ENCODE peak calls at places on chromosomes 4 and X, in six cellular contexts. One of them, this sample, is unnamed.

GRCh38 chr4:100280807-100281206 is 90.5 kb upstream of the DDIT4L start:
- DNase-seq in H1: no peak
- DNase-seq in dorsolateral prefrontal cortex: no peak
- DNase-seq in lower leg skin: no peak
- DNase-seq in thyroid gland: no peak
- DNase-seq in foreskin fibroblast: no peak
- DNase-seq in this sample: no peak

GRCh38 chr4:163269874-163270273 is 62.5 kb downstream of the NPY1R start:
- DNase-seq in H1: no peak
- DNase-seq in dorsolateral prefrontal cortex: no peak
- DNase-seq in lower leg skin: no peak
- DNase-seq in thyroid gland: no peak
- DNase-seq in foreskin fibroblast: no peak
- DNase-seq in this sample: no peak

GRCh38 chrX:44580466-44580865 is 37.8 kb upstream of the FUNDC1 start:
- DNase-seq in H1: no peak
- DNase-seq in dorsolateral prefrontal cortex: no peak
- DNase-seq in lower leg skin: no peak
- DNase-seq in thyroid gland: no peak
- DNase-seq in foreskin fibroblast: peak; percentile 33
- DNase-seq in this sample: peak; percentile 54

GRCh38 chrX:134679644-134680043 is 21.4 kb upstream of the PLAC1 start:
- DNase-seq in H1: no peak
- DNase-seq in dorsolateral prefrontal cortex: no peak
- DNase-seq in lower leg skin: no peak
- DNase-seq in thyroid gland: no peak
- DNase-seq in foreskin fibroblast: no peak
- DNase-seq in this sample: no peak

GRCh38 chrX:16839852-16840460 is 30.2 kb downstream of the RBBP7 start:
- DNase-seq in H1: no peak
- DNase-seq in dorsolateral prefrontal cortex: peak; percentile 39
- DNase-seq in lower leg skin: no peak
- DNase-seq in thyroid gland: no peak
- DNase-seq in foreskin fibroblast: peak; percentile 80
- DNase-seq in this sample: peak; percentile 64

GRCh38 chr4:169270810-169271691 is at the start of gene SH3RF1:
- DNase-seq in H1: no peak
- DNase-seq in dorsolateral prefrontal cortex: peak; percentile 80
- DNase-seq in lower leg skin: peak; percentile 84
- DNase-seq in thyroid gland: peak; percentile 91
- DNase-seq in foreskin fibroblast: peak; percentile 97
- DNase-seq in this sample: peak; percentile 88

GRCh38 chr4:86044593-86044985 is 315.3 kb downstream of the MAPK10 start:
- DNase-seq in H1: no peak
- DNase-seq in dorsolateral prefrontal cortex: no peak
- DNase-seq in lower leg skin: no peak
- DNase-seq in thyroid gland: no peak
- DNase-seq in foreskin fibroblast: no peak
- DNase-seq in this sample: no peak

GRCh38 chr4:92497141-92497540 is 193.4 kb downstream of the GRID2 start:
- DNase-seq in H1: no peak
- DNase-seq in dorsolateral prefrontal cortex: no peak
- DNase-seq in lower leg skin: no peak
- DNase-seq in thyroid gland: no peak
- DNase-seq in foreskin fibroblast: no peak
- DNase-seq in this sample: no peak

GRCh38 chr4:155047755-155048154 is 160.7 kb upstream of the NPY2R start:
- DNase-seq in H1: no peak
- DNase-seq in dorsolateral prefrontal cortex: no peak
- DNase-seq in lower leg skin: no peak
- DNase-seq in thyroid gland: no peak
- DNase-seq in foreskin fibroblast: peak; percentile 21
- DNase-seq in this sample: no peak

GRCh38 chr4:151322565-151322964 is 2.8 kb downstream of the SH3D19 start:
- DNase-seq in H1: no peak
- DNase-seq in dorsolateral prefrontal cortex: no peak
- DNase-seq in lower leg skin: no peak
- DNase-seq in thyroid gland: peak; percentile 19
- DNase-seq in foreskin fibroblast: peak; percentile 36
- DNase-seq in this sample: no peak
- H3K4me3 ChIP-seq in H1: no peak overlapping the region
- H3K4me3 ChIP-seq in dorsolateral prefrontal cortex: no peak overlapping the region
- H3K4me3 ChIP-seq in lower leg skin: no peak overlapping the region
- H3K4me3 ChIP-seq in thyroid gland: no peak overlapping the region
- H3K4me3 ChIP-seq in foreskin fibroblast: no peak overlapping the region
- H3K4me3 ChIP-seq in this sample: no peak overlapping the region

DNA sequence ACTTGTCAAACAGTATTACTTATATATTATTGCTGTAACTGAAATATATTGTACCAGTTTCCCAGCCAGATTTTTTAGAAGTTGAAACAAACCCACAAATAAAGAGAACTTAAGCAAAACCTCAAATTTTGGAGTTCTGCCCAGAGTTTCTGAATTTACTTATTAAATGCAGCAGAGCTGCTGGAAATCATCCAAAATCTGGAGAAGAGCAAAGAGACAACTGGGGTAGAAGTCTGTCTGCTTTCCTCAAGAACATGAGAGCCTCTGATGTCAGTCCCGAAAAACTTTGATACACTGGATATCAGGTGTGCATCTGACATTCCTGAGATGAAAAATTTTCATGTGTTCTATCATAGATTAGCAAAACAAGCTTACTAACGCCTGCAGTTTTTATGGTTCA is 325.9 kb downstream of the NR3C2 start:
- DNase-seq in H1: no peak
- DNase-seq in dorsolateral prefrontal cortex: no peak
- DNase-seq in lower leg skin: no peak
- DNase-seq in thyroid gland: no peak
- DNase-seq in foreskin fibroblast: peak; percentile 77
- DNase-seq in this sample: no peak
- H3K4me3 ChIP-seq in H1: no peak overlapping the region
- H3K4me3 ChIP-seq in dorsolateral prefrontal cortex: no peak overlapping the region
- H3K4me3 ChIP-seq in lower leg skin: no peak overlapping the region
- H3K4me3 ChIP-seq in thyroid gland: no peak overlapping the region
- H3K4me3 ChIP-seq in foreskin fibroblast: no peak overlapping the region
- H3K4me3 ChIP-seq in this sample: no peak overlapping the region

DNA sequence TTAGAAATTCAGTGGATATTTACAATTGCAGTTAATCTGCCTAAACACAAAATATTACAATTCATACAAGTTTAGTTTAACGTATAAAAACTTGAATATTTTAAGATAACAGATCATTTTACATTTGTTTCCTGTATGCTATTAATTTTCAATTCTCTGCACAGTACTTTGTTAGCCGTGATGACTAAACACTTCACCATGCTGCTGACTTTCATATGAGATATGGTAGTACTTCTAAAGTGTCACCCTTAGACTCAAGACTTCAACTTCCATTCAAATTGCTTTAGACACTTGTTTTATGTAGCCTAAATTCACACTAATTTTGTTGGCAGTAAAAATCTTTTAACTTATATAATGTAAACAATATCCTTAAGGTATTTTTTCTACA is 1646.4 kb upstream of the ADGRL3 start:
- DNase-seq in H1: no peak
- DNase-seq in dorsolateral prefrontal cortex: no peak
- DNase-seq in lower leg skin: no peak
- DNase-seq in thyroid gland: no peak
- DNase-seq in foreskin fibroblast: peak; percentile 69
- DNase-seq in this sample: peak; percentile 2
- H3K4me3 ChIP-seq in H1: no peak overlapping the region
- H3K4me3 ChIP-seq in dorsolateral prefrontal cortex: no peak overlapping the region
- H3K4me3 ChIP-seq in lower leg skin: no peak overlapping the region
- H3K4me3 ChIP-seq in thyroid gland: no peak overlapping the region
- H3K4me3 ChIP-seq in foreskin fibroblast: peak overlapping the region; percentile 49
- H3K4me3 ChIP-seq in this sample: peak overlapping the region; percentile 45

GRCh38 chr4:25030283-25031076 is at the start of gene LGI2:
- DNase-seq in H1: no peak
- DNase-seq in dorsolateral prefrontal cortex: peak; percentile 43
- DNase-seq in lower leg skin: no peak
- DNase-seq in thyroid gland: peak; percentile 58
- DNase-seq in foreskin fibroblast: peak; percentile 37
- DNase-seq in this sample: peak; percentile 40
- H3K4me3 ChIP-seq in H1: peak within 1 kb of the TSS; percentile 66
- H3K4me3 ChIP-seq in dorsolateral prefrontal cortex: peak within 1 kb of the TSS; percentile 50
- H3K4me3 ChIP-seq in lower leg skin: peak within 1 kb of the TSS; percentile 6
- H3K4me3 ChIP-seq in thyroid gland: peak within 1 kb of the TSS; percentile 30
- H3K4me3 ChIP-seq in foreskin fibroblast: peak within 1 kb of the TSS; percentile 45
- H3K4me3 ChIP-seq in this sample: peak within 1 kb of the TSS; percentile 27

GRCh38 chr4:87052615-87053014 is 117.8 kb downstream of the AFF1 start:
- DNase-seq in H1: no peak
- DNase-seq in dorsolateral prefrontal cortex: no peak
- DNase-seq in lower leg skin: no peak
- DNase-seq in thyroid gland: no peak
- DNase-seq in foreskin fibroblast: no peak
- DNase-seq in this sample: no peak

GRCh38 chr4:87053064-87053693 is 118.4 kb downstream of the AFF1 start:
- DNase-seq in H1: no peak
- DNase-seq in dorsolateral prefrontal cortex: no peak
- DNase-seq in lower leg skin: no peak
- DNase-seq in thyroid gland: no peak
- DNase-seq in foreskin fibroblast: no peak
- DNase-seq in this sample: no peak

GRCh38 chr4:87049508-87049907 is 114.7 kb downstream of the AFF1 start:
- DNase-seq in H1: no peak
- DNase-seq in dorsolateral prefrontal cortex: peak; percentile 60
- DNase-seq in lower leg skin: no peak
- DNase-seq in thyroid gland: no peak
- DNase-seq in foreskin fibroblast: no peak
- DNase-seq in this sample: no peak

GRCh38 chr4:87051121-87051713 is 116.4 kb downstream of the AFF1 start:
- DNase-seq in H1: no peak
- DNase-seq in dorsolateral prefrontal cortex: no peak
- DNase-seq in lower leg skin: no peak
- DNase-seq in thyroid gland: no peak
- DNase-seq in foreskin fibroblast: no peak
- DNase-seq in this sample: no peak

GRCh38 chr4:87050596-87050995 is 115.8 kb downstream of the AFF1 start:
- DNase-seq in H1: no peak
- DNase-seq in dorsolateral prefrontal cortex: no peak
- DNase-seq in lower leg skin: no peak
- DNase-seq in thyroid gland: no peak
- DNase-seq in foreskin fibroblast: no peak
- DNase-seq in this sample: no peak
- H3K4me3 ChIP-seq in H1: no peak overlapping the region
- H3K4me3 ChIP-seq in dorsolateral prefrontal cortex: no peak overlapping the region
- H3K4me3 ChIP-seq in lower leg skin: no peak overlapping the region
- H3K4me3 ChIP-seq in thyroid gland: no peak overlapping the region
- H3K4me3 ChIP-seq in foreskin fibroblast: no peak overlapping the region
- H3K4me3 ChIP-seq in this sample: no peak overlapping the region

GRCh38 chr4:128393111-128393704 is 105.6 kb upstream of the PGRMC2 start:
- DNase-seq in H1: no peak
- DNase-seq in dorsolateral prefrontal cortex: no peak
- DNase-seq in lower leg skin: no peak
- DNase-seq in thyroid gland: no peak
- DNase-seq in foreskin fibroblast: peak; percentile 28
- DNase-seq in this sample: no peak
- H3K4me3 ChIP-seq in H1: no peak overlapping the region
- H3K4me3 ChIP-seq in dorsolateral prefrontal cortex: no peak overlapping the region
- H3K4me3 ChIP-seq in lower leg skin: no peak overlapping the region
- H3K4me3 ChIP-seq in thyroid gland: no peak overlapping the region
- H3K4me3 ChIP-seq in foreskin fibroblast: no peak overlapping the region
- H3K4me3 ChIP-seq in this sample: no peak overlapping the region

This sample was measured in MG63.